ENCODE peak calls at places on chromosomes 11 and 22, in ten cellular contexts. H, D, J, B, F, G, P, A, R and O are unnamed samples.

GRCh38 chr22:35705141-35705540 is 12.5 kb upstream of the APOL5 start:
- DNase-seq in A (no peak), R (no peak), G (peak; percentile 39), P (no peak), H (no peak), F (peak; percentile 39), D (no peak), J (no peak), B (no peak), O (no peak)

GRCh38 chr11:67644042-67644441 is 4.5 kb upstream of the TBX10 start:
- DNase-seq in B (no peak), D (no peak), R (peak; percentile 71), G (no peak), P (no peak), F (no peak), J (no peak), H (peak; percentile 69), A (no peak), O (no peak)

GRCh38 chr22:42289671-42290269 is 19.3 kb upstream of the TCF20 start:
- DNase-seq in J (no peak), R (no peak), G (peak; percentile 54), D (peak; percentile 72), A (no peak), P (no peak), H (no peak), F (no peak), B (no peak), O (no peak)

GRCh38 chr11:1561266-1561665 is 10.8 kb downstream of the DUSP8 start:
- DNase-seq in A (no peak), B (no peak), R (no peak), P (peak; percentile 58), H (no peak), D (no peak), F (no peak), J (no peak), G (no peak), O (peak; percentile 45)

GRCh38 chr11:47918882-47919495 is 61.4 kb upstream of the PTPRJ start:
- DNase-seq in R (no peak), H (no peak), F (no peak), J (no peak), B (no peak), D (no peak), G (no peak), A (no peak), P (no peak), O (no peak)

GRCh38 chr11:57646756-57647303 is 2.9 kb downstream of the YPEL4 start:
- DNase-seq in B (no peak), F (no peak), H (peak; percentile 78), R (no peak), P (no peak), G (no peak), A (no peak), J (no peak), D (peak; percentile 53), O (no peak)

GRCh38 chr11:25065711-25066110 is 568.9 kb downstream of the LUZP2 start:
- DNase-seq in A (no peak), R (no peak), D (no peak), P (no peak), H (no peak), J (no peak), F (no peak), G (peak; percentile 51), B (no peak), O (no peak)

GRCh38 chr11:44934735-44935250 is 15.9 kb downstream of the TP53I11 start:
- DNase-seq in D (no peak), H (no peak), G (no peak), F (no peak), P (no peak), A (no peak), J (no peak), R (no peak), B (no peak), O (no peak)

GRCh38 chr11:3616721-3617460 is 24.9 kb downstream of the ART5 start:
- DNase-seq in B (no peak), F (no peak), D (peak; percentile 63), A (no peak), R (no peak), G (no peak), P (peak; percentile 61), H (peak; percentile 47), J (no peak), O (no peak)

GRCh38 chr11:112289588-112290461 is 29.2 kb upstream of the PLET1 start:
- DNase-seq in P (peak; percentile 93), D (peak; percentile 87), J (peak; percentile 93), B (peak; percentile 80), G (no peak), F (no peak), R (peak; percentile 64), H (peak; percentile 93), A (peak; percentile 88), O (peak; percentile 66)

GRCh38 chr22:38136607-38137006 is 26.1 kb upstream of the BAIAP2L2 start:
- DNase-seq in G (no peak), B (no peak), R (no peak), H (no peak), J (no peak), A (no peak), F (no peak), P (no peak), D (no peak), O (no peak)

GRCh38 chr11:21177379-21177778 is 508.0 kb downstream of the NELL1 start:
- DNase-seq in H (no peak), G (no peak), D (no peak), F (no peak), P (no peak), B (no peak), J (no peak), A (no peak), R (no peak), O (no peak)

GRCh38 chr11:4093519-4094347 is 866 bp upstream of the RRM1 start:
- DNase-seq in G (no peak), F (no peak), B (no peak), A (no peak), J (no peak), D (no peak), P (no peak), H (no peak), R (no peak), O (no peak)

GRCh38 chr11:113644605-113645004 is 61.5 kb downstream of the TMPRSS5 start:
- DNase-seq in P (no peak), J (no peak), B (no peak), D (no peak), R (no peak), F (no peak), G (no peak), H (no peak), A (no peak), O (no peak)
- TF ChIP-seq CTCF in P (no peak), J (no peak), B (no peak), D (no peak), R (no peak), F (no peak), G (no peak), H (peak; percentile 26), A (no peak), O (no peak)

DNA sequence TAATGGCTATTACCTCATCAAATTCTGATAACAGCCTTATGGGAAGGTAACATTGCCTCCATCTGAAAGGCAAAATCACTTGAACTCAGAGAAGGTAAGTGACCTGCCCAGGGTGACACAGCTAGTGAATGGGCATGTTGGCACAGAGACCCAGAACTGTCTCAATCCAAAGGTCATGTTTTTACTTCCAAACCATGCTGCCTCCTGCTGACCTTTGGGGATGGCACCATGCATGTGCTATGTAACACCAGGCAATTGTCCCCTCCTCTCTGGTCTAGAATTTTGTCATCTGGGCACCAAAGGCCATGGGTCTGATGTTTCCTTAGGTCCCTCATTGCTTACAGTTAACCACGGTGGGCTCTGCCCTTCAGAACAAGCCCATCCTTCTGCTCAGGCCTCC is 417.4 kb downstream of the SOX6 start:
- DNase-seq in G (no peak), A (no peak), D (no peak), R (no peak), P (no peak), H (peak; percentile 15), F (no peak), B (no peak), J (no peak), O (no peak)
- TF ChIP-seq CTCF in G (no peak), A (no peak), D (no peak), R (no peak), P (no peak), H (no peak), F (no peak), B (no peak), J (no peak), O (no peak)

GRCh38 chr11:11709447-11710239 is 87.8 kb upstream of the GALNT18 start:
- DNase-seq in D (no peak), R (no peak), J (no peak), A (no peak), B (no peak), G (no peak), H (no peak), F (no peak), P (no peak), O (no peak)

GRCh38 chr11:11708256-11708655 is 86.5 kb upstream of the GALNT18 start:
- DNase-seq in P (no peak), A (no peak), J (no peak), H (no peak), B (no peak), R (no peak), F (no peak), D (no peak), G (no peak), O (no peak)

GRCh38 chr11:11703885-11704284 is 82.1 kb upstream of the GALNT18 start:
- DNase-seq in J (no peak), P (no peak), D (no peak), G (no peak), H (no peak), B (no peak), A (no peak), F (no peak), R (no peak), O (no peak)

GRCh38 chr11:11701070-11701469 is 79.3 kb upstream of the GALNT18 start:
- DNase-seq in H (no peak), J (no peak), D (no peak), P (no peak), R (no peak), B (no peak), A (peak; percentile 25), F (peak; percentile 14), G (no peak), O (no peak)

DNA sequence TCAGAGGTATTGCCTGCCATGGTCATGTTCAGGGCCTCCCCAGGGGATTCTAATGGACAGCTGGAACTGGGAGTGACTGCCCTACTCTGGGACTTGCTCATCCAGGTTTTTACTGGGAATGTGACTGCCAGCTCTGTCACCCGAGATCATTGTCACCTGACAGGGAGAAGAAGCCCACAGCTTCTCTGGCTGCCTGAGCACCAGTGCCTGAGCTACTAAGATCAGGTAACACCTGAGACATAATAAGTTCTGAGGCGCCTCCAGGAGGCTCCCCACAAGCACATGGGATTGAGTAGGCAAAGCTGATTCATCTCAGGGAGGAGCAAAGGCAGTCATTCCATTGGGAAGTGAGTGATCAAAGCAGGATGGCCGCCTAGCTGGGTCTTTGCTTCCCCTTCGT is 84.2 kb upstream of the GALNT18 start:
- DNase-seq in G (no peak), B (no peak), J (no peak), P (no peak), H (peak; percentile 66), D (no peak), F (no peak), A (no peak), R (no peak), O (no peak)
- TF ChIP-seq CTCF in G (no peak), B (no peak), J (no peak), P (no peak), H (no peak), D (no peak), F (no peak), A (no peak), R (no peak), O (no peak)

GRCh38 chr11:41286751-41287150 is 172.7 kb downstream of the LRRC4C start:
- DNase-seq in R (no peak), H (no peak), F (no peak), J (no peak), D (no peak), B (no peak), G (no peak), P (no peak), A (no peak), O (no peak)

GRCh38 chr11:41289408-41289807 is 170.0 kb downstream of the LRRC4C start:
- DNase-seq in F (no peak), P (no peak), D (no peak), G (no peak), B (no peak), R (no peak), H (no peak), A (no peak), J (no peak), O (no peak)
- TF ChIP-seq CTCF in F (no peak), P (no peak), D (no peak), G (no peak), B (no peak), R (no peak), H (peak; percentile 45), A (no peak), J (no peak), O (no peak)